ENCODE peak calls at places on chromosomes 2 and 18, in seven cellular contexts. Z is lung, W is fibroblast of lung, E is Peyer's patch, D is suprapubic skin, R is heart left ventricle, Q is A549. U is an unnamed sample.

GRCh38 chr2:173193925-173194324 is 118.3 kb downstream of the MAP3K20 start:
- DNase-seq in R (no peak), D (no peak), Z (no peak), W (peak), E (no peak), Q (no peak), U (no peak)

GRCh38 chr18:12867724-12868123 is 16.3 kb downstream of the PTPN2 start:
- DNase-seq in Z (no peak), D (no peak), W (no peak), R (no peak), Q (no peak), E (no peak), U (no peak)

GRCh38 chr2:31384771-31385276 is 29.7 kb downstream of the XDH start:
- DNase-seq in R (no peak), Z (peak), W (peak), Q (peak), D (no peak), E (no peak), U (no peak)

GRCh38 chr2:182167882-182168281 is 182.2 kb downstream of the PPP1R1C start:
- DNase-seq in Q (no peak), Z (no peak), W (no peak), R (no peak), E (no peak), D (no peak), U (no peak)

GRCh38 chr2:46956981-46957531 is 41.5 kb upstream of the MCFD2 start:
- DNase-seq in Q (no peak), Z (no peak), E (no peak), W (no peak), D (no peak), R (no peak), U (no peak)

GRCh38 chr2:216051350-216051749 is 30.3 kb downstream of the PECR start:
- DNase-seq in W (no peak), Z (no peak), D (no peak), R (no peak), Q (no peak), E (no peak), U (no peak)

GRCh38 chr2:28588231-28588725 is 92.4 kb downstream of the PLB1 start:
- DNase-seq in R (no peak), D (no peak), W (no peak), Z (no peak), E (no peak), Q (no peak), U (no peak)

GRCh38 chr2:11831415-11831814 is 85.0 kb downstream of the LPIN1 start:
- DNase-seq in R (no peak), D (no peak), E (no peak), Z (no peak), W (no peak), Q (no peak), U (no peak)

GRCh38 chr2:14778015-14778414 is 145.5 kb downstream of the LRATD1 start:
- DNase-seq in D (no peak), Z (no peak), R (no peak), W (peak), Q (no peak), E (no peak), U (no peak)

GRCh38 chr2:234289789-234290188 is 207.1 kb downstream of the ARL4C start:
- DNase-seq in Q (peak), Z (no peak), R (no peak), E (no peak), W (peak), D (no peak), U (peak)

GRCh38 chr2:144660518-144661316 is 140.8 kb upstream of the ZEB2 start:
- DNase-seq in E (no peak), D (no peak), W (peak), Z (no peak), R (no peak), Q (peak), U (no peak)

GRCh38 chr18:10482363-10482984 is 28.0 kb downstream of the APCDD1 start:
- DNase-seq in Z (no peak), W (no peak), D (no peak), Q (no peak), E (no peak), R (no peak), U (no peak)
- H3K27ac ChIP-seq in Z (no peak), W (no peak), D (no peak), Q (no peak), E (peak), R (no peak), U (no peak)

GRCh38 chr18:8839285-8839684 is 133.9 kb downstream of the MTCL1 start:
- DNase-seq in W (peak), R (peak), Z (no peak), Q (no peak), D (no peak), E (no peak), U (no peak)

GRCh38 chr18:8831531-8831930 is 126.2 kb downstream of the MTCL1 start:
- DNase-seq in Z (no peak), W (no peak), E (no peak), D (no peak), R (no peak), Q (no peak), U (no peak)

GRCh38 chr18:8834837-8835236 is 129.5 kb downstream of the MTCL1 start:
- DNase-seq in R (no peak), W (no peak), E (no peak), D (no peak), Q (no peak), Z (no peak), U (no peak)

GRCh38 chr18:8833480-8833879 is 128.1 kb downstream of the MTCL1 start:
- DNase-seq in W (no peak), E (no peak), D (no peak), Z (no peak), Q (no peak), R (no peak), U (no peak)

GRCh38 chr18:8835556-8835955 is 130.2 kb downstream of the MTCL1 start:
- DNase-seq in D (no peak), R (no peak), W (peak), E (no peak), Z (no peak), Q (no peak), U (peak)
- H3K27ac ChIP-seq in D (no peak), R (no peak), W (no peak), E (no peak), Z (no peak), Q (peak), U (peak)

DNA sequence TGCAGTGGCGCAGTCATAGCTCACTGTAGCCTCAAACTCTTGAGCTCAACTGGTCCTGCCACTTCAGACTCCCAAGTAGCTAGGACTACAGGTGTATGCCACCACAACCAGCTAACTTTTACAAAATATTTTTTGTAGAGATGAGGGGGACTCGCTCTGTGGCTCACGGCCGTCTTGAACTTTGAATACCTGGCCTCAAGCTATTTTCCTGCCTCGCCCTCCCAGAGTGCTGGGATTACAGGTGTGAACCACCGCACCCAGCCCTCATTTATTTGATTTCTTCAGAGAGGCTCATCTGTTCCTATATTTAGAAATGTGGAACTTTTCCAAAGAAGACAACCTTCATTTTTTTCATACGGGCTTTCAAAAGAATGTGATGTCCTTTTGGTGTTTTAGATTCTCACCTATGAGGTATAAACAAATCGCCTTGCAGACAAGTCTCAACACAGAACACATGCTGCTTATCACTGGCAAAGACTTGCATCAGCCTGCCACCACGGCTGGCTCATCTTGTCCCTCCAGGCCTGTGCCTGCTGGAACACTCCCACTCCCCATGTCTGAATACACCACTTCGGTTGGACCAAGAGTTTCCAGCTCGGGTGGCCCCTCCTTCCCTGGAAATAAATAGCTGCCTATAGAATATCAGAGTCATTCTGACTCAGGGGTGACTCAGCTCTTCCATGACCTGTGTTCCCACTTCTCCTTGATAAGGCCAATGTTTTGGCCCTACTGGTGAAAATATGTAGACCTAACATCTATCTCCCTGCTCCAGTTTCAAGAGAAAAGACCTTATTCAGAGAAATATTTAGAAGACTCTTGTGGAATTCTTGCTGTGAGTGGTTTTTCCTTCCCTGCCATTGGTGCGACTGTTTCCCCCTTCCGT is 202.6 kb downstream of the TGIF1 start:
- DNase-seq in Q (peak), Z (no peak), W (peak), E (no peak), D (peak), R (peak), U (no peak)
- H3K27ac ChIP-seq in Q (peak), Z (peak), W (peak), E (no peak), D (peak), R (no peak), U (peak)

DNA sequence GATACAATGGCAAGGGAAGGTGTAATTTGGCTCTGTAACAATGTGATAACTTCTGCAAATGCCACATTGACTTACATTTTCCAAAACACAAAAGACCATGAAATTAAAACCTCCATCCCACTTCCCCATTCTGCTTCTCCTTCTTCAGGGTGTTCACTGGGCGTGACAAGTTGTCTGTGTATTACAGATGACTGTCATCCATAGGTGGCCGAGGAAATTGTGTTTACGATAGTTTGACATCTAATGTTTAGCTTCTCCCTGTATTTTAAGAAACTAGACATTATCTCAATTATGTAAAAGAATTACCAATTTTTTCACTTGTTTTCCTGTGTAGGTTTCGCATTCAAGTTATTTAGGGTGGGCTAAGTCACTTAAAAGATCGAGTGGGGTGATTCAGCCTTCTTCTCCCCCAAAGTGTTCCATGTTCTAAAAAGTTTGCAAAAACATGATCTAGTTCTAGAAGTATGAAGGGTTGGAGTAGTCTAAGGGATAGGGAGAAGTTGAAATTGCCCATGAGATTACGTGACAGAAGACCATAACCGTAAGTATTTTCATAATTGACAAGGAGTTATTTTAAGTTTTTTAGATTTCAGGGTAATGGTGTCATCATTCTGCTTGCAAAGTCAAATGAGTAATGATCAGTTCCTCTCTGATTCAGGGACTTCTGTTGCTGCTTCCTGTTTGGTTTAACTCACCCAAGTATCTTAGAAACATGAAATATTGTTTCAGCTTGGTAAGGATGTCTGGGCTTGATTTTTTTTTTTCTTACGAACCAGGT is 25.2 kb upstream of the CYTIP start:
- DNase-seq in Z (no peak), E (peak), Q (no peak), D (no peak), W (peak), R (no peak), U (no peak)
- H3K27ac ChIP-seq in Z (no peak), E (peak), Q (no peak), D (no peak), W (no peak), R (no peak), U (peak)

DNA sequence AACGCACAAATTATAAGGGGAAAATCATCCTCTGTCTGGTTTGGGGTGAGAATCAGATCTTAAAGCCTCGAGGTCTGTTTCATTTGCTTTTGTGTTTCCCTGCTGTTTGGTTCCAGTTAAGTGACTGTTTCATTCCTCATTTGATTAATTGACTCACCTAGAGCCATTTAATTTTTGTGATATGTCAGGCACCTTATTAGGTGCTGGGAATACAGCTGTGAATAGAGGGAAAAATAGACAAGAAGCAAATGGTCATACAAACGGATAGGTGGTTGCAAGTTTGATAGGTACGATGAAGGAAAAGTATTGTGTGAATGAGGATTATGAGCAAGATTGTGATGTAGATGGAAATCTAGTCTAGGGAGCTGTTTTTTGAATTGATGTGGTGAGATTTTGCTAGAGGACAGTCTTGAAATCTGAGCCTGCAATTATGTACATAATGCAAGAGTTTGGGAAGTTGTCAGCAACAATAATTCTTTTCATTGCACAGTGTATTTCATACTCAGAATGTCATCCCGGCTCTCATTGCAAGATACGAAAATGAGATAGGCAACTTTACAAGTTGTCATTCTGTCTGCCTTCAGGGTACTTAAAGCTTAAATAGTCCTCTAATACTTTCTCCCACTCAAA is 2.2 kb downstream of the ACSL3 start:
- DNase-seq in R (no peak), E (no peak), Z (no peak), W (peak), D (no peak), Q (no peak), U (no peak)
- H3K27ac ChIP-seq in R (no peak), E (no peak), Z (peak), W (peak), D (no peak), Q (peak), U (peak)

GRCh38 chr2:138271467-138271866 is 230.1 kb upstream of the SPOPL start:
- DNase-seq in D (no peak), Q (no peak), E (no peak), W (no peak), R (no peak), Z (no peak), U (no peak)

GRCh38 chr2:138267902-138268254 is 233.7 kb upstream of the SPOPL start:
- DNase-seq in E (no peak), R (no peak), Q (no peak), D (no peak), Z (no peak), W (no peak), U (no peak)

GRCh38 chr2:138269726-138270125 is 231.8 kb upstream of the SPOPL start:
- DNase-seq in Q (no peak), W (no peak), D (no peak), Z (no peak), E (no peak), R (no peak), U (no peak)

GRCh38 chr2:138272524-138273210 is 228.9 kb upstream of the SPOPL start:
- DNase-seq in W (no peak), Z (no peak), Q (no peak), E (no peak), R (no peak), D (no peak), U (no peak)

GRCh38 chr2:138267161-138267901 is 234.2 kb upstream of the SPOPL start:
- DNase-seq in D (no peak), Z (no peak), W (peak), E (no peak), Q (no peak), R (no peak), U (no peak)
- H3K27ac ChIP-seq in D (no peak), Z (no peak), W (peak), E (no peak), Q (peak), R (no peak), U (no peak)

GRCh38 chr2:121736462-121737336 is at the start of gene NIFK:
- DNase-seq in R (peak), E (peak), Z (peak), D (peak), W (peak), Q (peak), U (peak)
- H3K27ac ChIP-seq in R (peak), E (peak), Z (peak), D (peak), W (peak), Q (peak), U (peak)

GRCh38 chr2:68726608-68727367 is 7.8 kb upstream of the ARHGAP25 start:
- DNase-seq in W (no peak), R (no peak), E (peak), Z (no peak), Q (no peak), D (no peak), U (no peak)
- H3K27ac ChIP-seq in W (no peak), R (no peak), E (peak), Z (no peak), Q (no peak), D (no peak), U (no peak)

GRCh38 chr2:241048949-241049343 is 50.5 kb downstream of the SNED1 start:
- DNase-seq in D (peak), Z (peak), Q (no peak), R (no peak), W (no peak), E (peak), U (no peak)
- H3K27ac ChIP-seq in D (no peak), Z (no peak), Q (no peak), R (no peak), W (no peak), E (no peak), U (no peak)

DNA sequence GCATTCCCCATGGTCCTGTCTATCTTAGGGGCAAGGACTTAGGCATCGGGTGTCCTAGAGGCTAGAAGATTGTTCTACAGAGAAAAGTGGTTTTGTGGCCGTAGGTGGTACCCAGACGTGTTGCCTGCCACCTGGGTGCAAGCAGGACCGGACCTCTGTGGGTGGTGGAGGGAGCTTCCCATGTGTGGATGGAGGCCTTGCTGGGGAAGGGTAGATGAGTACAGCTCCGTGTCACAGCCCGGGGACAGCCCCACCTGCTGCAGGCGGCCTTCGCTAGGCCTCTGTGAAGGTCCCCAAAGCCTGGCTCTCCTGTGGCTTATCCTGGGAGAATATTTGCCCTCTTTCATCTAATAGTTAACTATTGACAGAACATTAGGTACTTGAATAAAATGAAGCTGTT is 25.3 kb downstream of the CTIF start:
- DNase-seq in R (no peak), E (no peak), Q (no peak), Z (no peak), W (no peak), D (no peak), U (no peak)
- H3K27ac ChIP-seq in R (no peak), E (no peak), Q (peak), Z (no peak), W (no peak), D (no peak), U (no peak)

U was measured in psoas muscle.